ENCODE peak calls at places on chromosome 15, in five cellular contexts. One of them, this sample, is unnamed.

GRCh38 chr15:32794973-32795372 is 77.2 kb downstream of the GREM1 start:
- DNase-seq in GM20000: no peak
- DNase-seq in breast epithelium: no peak
- DNase-seq in IMR-90: peak
- DNase-seq in foreskin fibroblast: no peak
- DNase-seq in this sample: no peak

GRCh38 chr15:31488437-31489204 is 162.0 kb downstream of the KLF13 start:
- DNase-seq in GM20000: peak
- DNase-seq in breast epithelium: no peak
- DNase-seq in IMR-90: peak
- DNase-seq in foreskin fibroblast: peak
- DNase-seq in this sample: peak

GRCh38 chr15:58698887-58699641 is 50.4 kb downstream of the ADAM10 start:
- DNase-seq in GM20000: no peak
- DNase-seq in breast epithelium: no peak
- DNase-seq in IMR-90: peak
- DNase-seq in foreskin fibroblast: no peak
- DNase-seq in this sample: no peak

GRCh38 chr15:26095710-26096330 is 232.7 kb upstream of the ATP10A start:
- DNase-seq in GM20000: no peak
- DNase-seq in breast epithelium: no peak
- DNase-seq in IMR-90: no peak
- DNase-seq in foreskin fibroblast: no peak
- DNase-seq in this sample: no peak

GRCh38 chr15:84747423-84748273 is 744 bp upstream of the ZNF592 start:
- DNase-seq in GM20000: no peak
- DNase-seq in breast epithelium: peak
- DNase-seq in IMR-90: peak
- DNase-seq in foreskin fibroblast: peak
- DNase-seq in this sample: peak

GRCh38 chr15:88918738-88919137 is 5.6 kb upstream of the MFGE8 start:
- DNase-seq in GM20000: peak
- DNase-seq in breast epithelium: no peak
- DNase-seq in IMR-90: peak
- DNase-seq in foreskin fibroblast: peak
- DNase-seq in this sample: no peak

GRCh38 chr15:39770748-39771689 is 11.6 kb downstream of the FSIP1 start:
- DNase-seq in GM20000: no peak
- DNase-seq in breast epithelium: no peak
- DNase-seq in IMR-90: peak
- DNase-seq in foreskin fibroblast: peak
- DNase-seq in this sample: no peak

GRCh38 chr15:58258501-58259274 is 120.5 kb downstream of the AQP9 start:
- DNase-seq in GM20000: no peak
- DNase-seq in breast epithelium: no peak
- DNase-seq in IMR-90: no peak
- DNase-seq in foreskin fibroblast: no peak
- DNase-seq in this sample: no peak

GRCh38 chr15:22949074-22949547 is 31.1 kb downstream of the CYFIP1 start:
- DNase-seq in GM20000: peak
- DNase-seq in breast epithelium: no peak
- DNase-seq in IMR-90: peak
- DNase-seq in foreskin fibroblast: peak
- DNase-seq in this sample: peak

GRCh38 chr15:85542895-85543331 is 162.5 kb downstream of the AKAP13 start:
- DNase-seq in GM20000: peak
- DNase-seq in breast epithelium: no peak
- DNase-seq in IMR-90: peak
- DNase-seq in foreskin fibroblast: no peak
- DNase-seq in this sample: peak

GRCh38 chr15:61032600-61033286 is 196.4 kb downstream of the RORA start:
- DNase-seq in GM20000: no peak
- DNase-seq in breast epithelium: no peak
- DNase-seq in IMR-90: no peak
- DNase-seq in foreskin fibroblast: no peak
- DNase-seq in this sample: no peak

GRCh38 chr15:95302206-95302605 is 1028.3 kb upstream of the NR2F2 start:
- DNase-seq in GM20000: no peak
- DNase-seq in breast epithelium: no peak
- DNase-seq in IMR-90: no peak
- DNase-seq in foreskin fibroblast: no peak
- DNase-seq in this sample: no peak

GRCh38 chr15:52678036-52678467 is 1.1 kb downstream of the ATOSA start:
- DNase-seq in GM20000: peak
- DNase-seq in breast epithelium: peak
- DNase-seq in IMR-90: peak
- DNase-seq in foreskin fibroblast: peak
- DNase-seq in this sample: peak

GRCh38 chr15:34616613-34617012 is 33.2 kb upstream of the GOLGA8B start:
- DNase-seq in GM20000: no peak
- DNase-seq in breast epithelium: no peak
- DNase-seq in IMR-90: peak
- DNase-seq in foreskin fibroblast: peak
- DNase-seq in this sample: no peak

GRCh38 chr15:39788800-39789565 is 6.3 kb upstream of the FSIP1 start:
- DNase-seq in GM20000: no peak
- DNase-seq in breast epithelium: no peak
- DNase-seq in IMR-90: peak
- DNase-seq in foreskin fibroblast: no peak
- DNase-seq in this sample: no peak

GRCh38 chr15:67818464-67818863 is 6.8 kb upstream of the SKOR1 start:
- DNase-seq in GM20000: no peak
- DNase-seq in breast epithelium: peak
- DNase-seq in IMR-90: no peak
- DNase-seq in foreskin fibroblast: no peak
- DNase-seq in this sample: no peak

GRCh38 chr15:36936652-36937051 is 163.7 kb downstream of the MEIS2 start:
- DNase-seq in GM20000: no peak
- DNase-seq in breast epithelium: no peak
- DNase-seq in IMR-90: peak
- DNase-seq in foreskin fibroblast: peak
- DNase-seq in this sample: no peak

GRCh38 chr15:36590838-36591237 is 11.4 kb downstream of the CDIN1 start:
- DNase-seq in GM20000: no peak
- DNase-seq in breast epithelium: no peak
- DNase-seq in IMR-90: peak
- DNase-seq in foreskin fibroblast: no peak
- DNase-seq in this sample: no peak

GRCh38 chr15:26070095-26070532 is 207.0 kb upstream of the ATP10A start:
- DNase-seq in GM20000: no peak
- DNase-seq in breast epithelium: no peak
- DNase-seq in IMR-90: no peak
- DNase-seq in foreskin fibroblast: no peak
- DNase-seq in this sample: no peak

GRCh38 chr15:69735126-69735525 is 282.5 kb downstream of the RPLP1 start:
- DNase-seq in GM20000: no peak
- DNase-seq in breast epithelium: no peak
- DNase-seq in IMR-90: no peak
- DNase-seq in foreskin fibroblast: no peak
- DNase-seq in this sample: no peak

GRCh38 chr15:57591822-57592367 is at the start of gene MYZAP:
- DNase-seq in GM20000: peak
- DNase-seq in breast epithelium: no peak
- DNase-seq in IMR-90: no peak
- DNase-seq in foreskin fibroblast: peak
- DNase-seq in this sample: peak

GRCh38 chr15:58330836-58331561 is 100.8 kb upstream of the LIPC start:
- DNase-seq in GM20000: no peak
- DNase-seq in breast epithelium: no peak
- DNase-seq in IMR-90: no peak
- DNase-seq in foreskin fibroblast: peak
- DNase-seq in this sample: no peak

GRCh38 chr15:71162309-71162708 is 47.0 kb downstream of the THSD4 start:
- DNase-seq in GM20000: no peak
- DNase-seq in breast epithelium: no peak
- DNase-seq in IMR-90: no peak
- DNase-seq in foreskin fibroblast: no peak
- DNase-seq in this sample: no peak

GRCh38 chr15:98952381-98952803 is 55.2 kb downstream of the PGPEP1L start:
- DNase-seq in GM20000: peak
- DNase-seq in breast epithelium: no peak
- DNase-seq in IMR-90: peak
- DNase-seq in foreskin fibroblast: no peak
- DNase-seq in this sample: peak

GRCh38 chr15:71526061-71526460 is 284.3 kb upstream of the NR2E3 start:
- DNase-seq in GM20000: no peak
- DNase-seq in breast epithelium: no peak
- DNase-seq in IMR-90: peak
- DNase-seq in foreskin fibroblast: no peak
- DNase-seq in this sample: no peak

GRCh38 chr15:88218557-88219214 is 37.9 kb downstream of the NTRK3 start:
- DNase-seq in GM20000: no peak
- DNase-seq in breast epithelium: no peak
- DNase-seq in IMR-90: no peak
- DNase-seq in foreskin fibroblast: no peak
- DNase-seq in this sample: no peak

GRCh38 chr15:64452988-64453688 is 7.2 kb upstream of the ZNF609 start:
- DNase-seq in GM20000: no peak
- DNase-seq in breast epithelium: no peak
- DNase-seq in IMR-90: peak
- DNase-seq in foreskin fibroblast: no peak
- DNase-seq in this sample: no peak

GRCh38 chr15:91017716-91018115 is 4.7 kb downstream of the VPS33B start:
- DNase-seq in GM20000: no peak
- DNase-seq in breast epithelium: no peak
- DNase-seq in IMR-90: no peak
- DNase-seq in foreskin fibroblast: no peak
- DNase-seq in this sample: no peak

GRCh38 chr15:38843736-38844590 is 279.3 kb upstream of the RASGRP1 start:
- DNase-seq in GM20000: no peak
- DNase-seq in breast epithelium: no peak
- DNase-seq in IMR-90: peak
- DNase-seq in foreskin fibroblast: peak
- DNase-seq in this sample: no peak

GRCh38 chr15:81074773-81075172 is 59.3 kb upstream of the CFAP161 start:
- DNase-seq in GM20000: no peak
- DNase-seq in breast epithelium: no peak
- DNase-seq in IMR-90: no peak
- DNase-seq in foreskin fibroblast: no peak
- DNase-seq in this sample: no peak

GRCh38 chr15:71294251-71294635 is 179.0 kb downstream of the THSD4 start:
- DNase-seq in GM20000: no peak
- DNase-seq in breast epithelium: no peak
- DNase-seq in IMR-90: no peak
- DNase-seq in foreskin fibroblast: no peak
- DNase-seq in this sample: no peak

GRCh38 chr15:73631915-73632669 is 1.1 kb downstream of the NPTN start:
- DNase-seq in GM20000: no peak
- DNase-seq in breast epithelium: no peak
- DNase-seq in IMR-90: peak
- DNase-seq in foreskin fibroblast: no peak
- DNase-seq in this sample: no peak

GRCh38 chr15:65355173-65355982 is 22.4 kb downstream of the IGDCC3 start:
- DNase-seq in GM20000: no peak
- DNase-seq in breast epithelium: no peak
- DNase-seq in IMR-90: no peak
- DNase-seq in foreskin fibroblast: no peak
- DNase-seq in this sample: no peak

GRCh38 chr15:85463273-85463937 is 83.0 kb downstream of the AKAP13 start:
- DNase-seq in GM20000: no peak
- DNase-seq in breast epithelium: no peak
- DNase-seq in IMR-90: no peak
- DNase-seq in foreskin fibroblast: no peak
- DNase-seq in this sample: no peak

GRCh38 chr15:51038258-51039042 is 56.3 kb downstream of the TNFAIP8L3 start:
- DNase-seq in GM20000: no peak
- DNase-seq in breast epithelium: no peak
- DNase-seq in IMR-90: no peak
- DNase-seq in foreskin fibroblast: no peak
- DNase-seq in this sample: no peak

GRCh38 chr15:74808840-74809229 is 3.8 kb upstream of the LMAN1L start:
- DNase-seq in GM20000: no peak
- DNase-seq in breast epithelium: no peak
- DNase-seq in IMR-90: no peak
- DNase-seq in foreskin fibroblast: no peak
- DNase-seq in this sample: no peak
- TF ChIP-seq CTCF in GM20000: no peak
- TF ChIP-seq CTCF in breast epithelium: no peak
- TF ChIP-seq CTCF in IMR-90: no peak
- TF ChIP-seq CTCF in foreskin fibroblast: no peak
- TF ChIP-seq CTCF in this sample: no peak

DNA sequence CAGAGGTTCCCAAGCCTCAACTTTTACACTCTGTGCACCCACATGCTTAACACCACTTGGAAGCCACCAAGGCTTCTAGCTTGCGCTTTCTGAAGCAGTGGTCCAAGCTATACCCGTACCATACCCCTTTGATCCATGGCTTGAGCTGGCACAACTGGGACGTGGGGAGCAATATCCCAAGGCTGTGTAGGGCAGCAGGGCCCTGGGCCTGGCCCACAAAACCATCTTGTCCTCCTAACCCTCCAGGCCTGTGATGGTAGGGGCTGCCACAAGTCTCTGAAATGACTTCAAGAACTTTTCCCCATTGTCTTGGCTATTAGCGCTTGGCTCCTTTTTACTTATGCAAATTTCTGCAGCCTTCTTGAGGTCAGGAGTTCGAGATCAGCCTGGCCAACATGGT is 16.0 kb upstream of the PSMA4 start:
- DNase-seq in GM20000: no peak
- DNase-seq in breast epithelium: no peak
- DNase-seq in IMR-90: no peak
- DNase-seq in foreskin fibroblast: no peak
- DNase-seq in this sample: no peak
- TF ChIP-seq CTCF in GM20000: no peak
- TF ChIP-seq CTCF in breast epithelium: no peak
- TF ChIP-seq CTCF in IMR-90: no peak
- TF ChIP-seq CTCF in foreskin fibroblast: no peak
- TF ChIP-seq CTCF in this sample: no peak

GRCh38 chr15:92677998-92678397 is 22.4 kb upstream of the FAM174B start:
- DNase-seq in GM20000: no peak
- DNase-seq in breast epithelium: no peak
- DNase-seq in IMR-90: no peak
- DNase-seq in foreskin fibroblast: no peak
- DNase-seq in this sample: no peak

GRCh38 chr15:92682772-92683510 is 27.4 kb upstream of the FAM174B start:
- DNase-seq in GM20000: no peak
- DNase-seq in breast epithelium: no peak
- DNase-seq in IMR-90: no peak
- DNase-seq in foreskin fibroblast: no peak
- DNase-seq in this sample: no peak

GRCh38 chr15:92681141-92681622 is 25.6 kb upstream of the FAM174B start:
- DNase-seq in GM20000: no peak
- DNase-seq in breast epithelium: no peak
- DNase-seq in IMR-90: peak
- DNase-seq in foreskin fibroblast: peak
- DNase-seq in this sample: no peak

GRCh38 chr15:92687183-92687582 is 31.6 kb upstream of the FAM174B start:
- DNase-seq in GM20000: no peak
- DNase-seq in breast epithelium: no peak
- DNase-seq in IMR-90: no peak
- DNase-seq in foreskin fibroblast: no peak
- DNase-seq in this sample: no peak

GRCh38 chr15:92683511-92683834 is 27.9 kb upstream of the FAM174B start:
- DNase-seq in GM20000: no peak
- DNase-seq in breast epithelium: no peak
- DNase-seq in IMR-90: no peak
- DNase-seq in foreskin fibroblast: no peak
- DNase-seq in this sample: no peak
- TF ChIP-seq CTCF in GM20000: no peak
- TF ChIP-seq CTCF in breast epithelium: no peak
- TF ChIP-seq CTCF in IMR-90: no peak
- TF ChIP-seq CTCF in foreskin fibroblast: no peak
- TF ChIP-seq CTCF in this sample: peak

GRCh38 chr15:78950906-78951840 is 6.3 kb upstream of the CTSH start:
- DNase-seq in GM20000: no peak
- DNase-seq in breast epithelium: no peak
- DNase-seq in IMR-90: peak
- DNase-seq in foreskin fibroblast: no peak
- DNase-seq in this sample: no peak
- TF ChIP-seq CTCF in GM20000: no peak
- TF ChIP-seq CTCF in breast epithelium: no peak
- TF ChIP-seq CTCF in IMR-90: peak
- TF ChIP-seq CTCF in foreskin fibroblast: peak
- TF ChIP-seq CTCF in this sample: no peak

This sample was measured in GM13977.